ENCODE peak calls at places on chromosomes 2 and 18, in six cellular contexts. O is GM13976, N is H7, S is heart right ventricle, U is heart left ventricle, Z is C1 segment of cervical spinal cord. A is an unnamed sample.

GRCh38 chr2:210170442-210171303 is 536 bp downstream of the KANSL1L start:
- DNase-seq in O (peak), N (peak), S (peak), U (peak), Z (peak), A (peak)

GRCh38 chr2:203594541-203594940 is 59.4 kb upstream of the RAPH1 start:
- DNase-seq in O (no peak), N (no peak), S (no peak), U (no peak), Z (no peak), A (no peak)

GRCh38 chr2:104846955-104847820 is 6.7 kb upstream of the POU3F3 start:
- DNase-seq in O (no peak), N (peak), S (no peak), U (no peak), Z (no peak), A (no peak)

GRCh38 chr2:197240713-197241050 is 69.9 kb downstream of the ANKRD44 start:
- DNase-seq in O (no peak), N (no peak), S (no peak), U (no peak), Z (no peak), A (no peak)

GRCh38 chr2:120287183-120288015 is 34.7 kb downstream of the RALB start:
- DNase-seq in O (peak), N (no peak), S (no peak), U (no peak), Z (no peak), A (no peak)

GRCh38 chr18:59621027-59621426 is 76.2 kb downstream of the CCBE1 start:
- DNase-seq in O (no peak), N (no peak), S (no peak), U (no peak), Z (no peak), A (no peak)

GRCh38 chr2:205892141-205893064 is 193.6 kb downstream of the INO80D start:
- DNase-seq in O (no peak), N (peak), S (no peak), U (no peak), Z (no peak), A (no peak)

GRCh38 chr2:23037596-23037995 is 347.4 kb upstream of the KLHL29 start:
- DNase-seq in O (no peak), N (no peak), S (no peak), U (no peak), Z (peak), A (no peak)

GRCh38 chr2:128234613-128235012 is 84.1 kb downstream of the HS6ST1 start:
- DNase-seq in O (no peak), N (no peak), S (no peak), U (no peak), Z (no peak), A (no peak)

GRCh38 chr2:105409717-105410116 is 10.9 kb upstream of the FHL2 start:
- DNase-seq in O (no peak), N (no peak), S (peak), U (peak), Z (no peak), A (peak)

GRCh38 chr2:74512744-74513604 is 1.3 kb upstream of the TLX2 start:
- DNase-seq in O (no peak), N (peak), S (no peak), U (no peak), Z (no peak), A (no peak)

GRCh38 chr2:33505966-33506365 is 29.5 kb downstream of the RASGRP3 start:
- DNase-seq in O (no peak), N (no peak), S (no peak), U (no peak), Z (no peak), A (no peak)

GRCh38 chr2:63875758-63876710 is 34.3 kb downstream of the UGP2 start:
- DNase-seq in O (no peak), N (no peak), S (no peak), U (no peak), Z (no peak), A (no peak)

GRCh38 chr2:120134263-120134662 is 88.9 kb downstream of the TMEM185B start:
- DNase-seq in O (no peak), N (peak), S (no peak), U (no peak), Z (no peak), A (no peak)

GRCh38 chr2:66069937-66070716 is 364.8 kb upstream of the MEIS1 start:
- DNase-seq in O (no peak), N (peak), S (no peak), U (no peak), Z (no peak), A (no peak)

GRCh38 chr2:52570716-52571115 is 1196.9 kb upstream of the CHAC2 start:
- DNase-seq in O (no peak), N (no peak), S (no peak), U (no peak), Z (no peak), A (no peak)

GRCh38 chr2:143219266-143219665 is 90.0 kb downstream of the ARHGAP15 start:
- DNase-seq in O (no peak), N (no peak), S (no peak), U (no peak), Z (no peak), A (no peak)

GRCh38 chr18:48547456-48548403 is 8.9 kb downstream of the CTIF start:
- DNase-seq in O (no peak), N (peak), S (peak), U (peak), Z (no peak), A (peak)

GRCh38 chr2:201093573-201093972 is 21.8 kb downstream of the NDUFB3 start:
- DNase-seq in O (no peak), N (no peak), S (no peak), U (no peak), Z (no peak), A (no peak)

GRCh38 chr2:65388626-65389390 is 43.6 kb downstream of the SPRED2 start:
- DNase-seq in O (no peak), N (no peak), S (no peak), U (no peak), Z (no peak), A (no peak)

GRCh38 chr2:3738454-3738853 is 35.1 kb downstream of the DCDC2C start:
- DNase-seq in O (peak), N (peak), S (no peak), U (no peak), Z (no peak), A (peak)

GRCh38 chr18:80200171-80200931 is 47.0 kb downstream of the PARD6G start:
- DNase-seq in O (no peak), N (peak), S (no peak), U (no peak), Z (peak), A (no peak)

GRCh38 chr2:97355887-97356286 is 233.8 kb downstream of the ANKRD36B start:
- DNase-seq in O (no peak), N (peak), S (no peak), U (no peak), Z (no peak), A (no peak)

GRCh38 chr2:46460241-46460921 is 19.0 kb upstream of the TMEM247 start:
- DNase-seq in O (no peak), N (no peak), S (peak), U (peak), Z (peak), A (no peak)

GRCh38 chr2:19900536-19901200 is 1.1 kb downstream of the TTC32 start:
- DNase-seq in O (no peak), N (no peak), S (no peak), U (no peak), Z (no peak), A (no peak)

GRCh38 chr2:193154076-193154475 is 959.3 kb upstream of the TMEFF2 start:
- DNase-seq in O (no peak), N (no peak), S (no peak), U (no peak), Z (no peak), A (no peak)

GRCh38 chr2:230849633-230850357 is 14.9 kb upstream of the ITM2C start:
- DNase-seq in O (peak), N (peak), S (no peak), U (peak), Z (no peak), A (no peak)

GRCh38 chr2:174901075-174901474 is 104.1 kb downstream of the CHN1 start:
- DNase-seq in O (no peak), N (no peak), S (no peak), U (peak), Z (no peak), A (no peak)

GRCh38 chr18:72866572-72866900 is 1.3 kb downstream of the NETO1 start:
- DNase-seq in O (no peak), N (no peak), S (no peak), U (no peak), Z (no peak), A (no peak)

GRCh38 chr2:172749377-172749776 is 13.7 kb downstream of the RAPGEF4 start:
- DNase-seq in O (no peak), N (no peak), S (no peak), U (no peak), Z (no peak), A (no peak)